ENCODE peak calls at places on chromosomes 2 and 18, in eight cellular contexts. P is upper lobe of right lung, G is AG10803, N is OCI-LY7, F is neural progenitor cell, H is WTC11, Y is fibroblast of lung, T is mucosa of descending colon. V is an unnamed sample.

GRCh38 chr18:45879681-45880655 is 54.5 kb downstream of the SIGLEC15 start:
- DNase-seq in N (peak; percentile 30), F (peak; percentile 86), P (peak; percentile 78), T (peak; percentile 74), G (peak; percentile 57), H (peak; percentile 83), Y (peak; percentile 45), V (peak; percentile 78)

GRCh38 chr2:183349046-183349445 is 224.8 kb downstream of the NUP35 start:
- DNase-seq in N (peak; percentile 40), F (peak; percentile 9), P (no peak), G (no peak), Y (no peak), T (no peak), H (no peak), V (no peak)

GRCh38 chr2:196702641-196703040 is 63.1 kb downstream of the CCDC150 start:
- DNase-seq in G (peak; percentile 28), P (no peak), Y (peak; percentile 92), T (no peak), H (no peak), F (no peak), N (no peak), V (no peak)

GRCh38 chr2:240573071-240573515 is 4.8 kb downstream of the RNPEPL1 start:
- DNase-seq in G (no peak), T (no peak), Y (no peak), N (no peak), F (no peak), P (peak; percentile 64), H (no peak), V (no peak)

GRCh38 chr18:46485675-46486200 is 171.3 kb downstream of the LOXHD1 start:
- DNase-seq in F (no peak), G (no peak), P (no peak), N (no peak), Y (no peak), T (no peak), H (no peak), V (no peak)

GRCh38 chr2:205283721-205284270 is 398.5 kb upstream of the NRP2 start:
- DNase-seq in H (no peak), F (no peak), T (no peak), N (no peak), G (no peak), Y (no peak), P (no peak), V (no peak)

GRCh38 chr2:178579006-178579405 is 98.7 kb downstream of the PLEKHA3 start:
- DNase-seq in N (no peak), P (no peak), G (peak; percentile 24), F (no peak), T (no peak), Y (peak; percentile 93), H (no peak), V (no peak)

GRCh38 chr2:53913721-53914120 is 54.0 kb upstream of the GPR75 start:
- DNase-seq in G (peak; percentile 52), F (no peak), N (peak; percentile 4), P (no peak), H (no peak), Y (peak; percentile 51), T (no peak), V (peak; percentile 56)

GRCh38 chr2:101972621-101973434 is 18.9 kb upstream of the IL1R2 start:
- DNase-seq in H (no peak), P (no peak), T (no peak), F (no peak), N (no peak), G (peak; percentile 95), Y (peak; percentile 69), V (no peak)

GRCh38 chr2:37653805-37654378 is 17.6 kb downstream of the CDC42EP3 start:
- DNase-seq in H (no peak), P (no peak), G (peak; percentile 43), T (peak; percentile 27), F (no peak), Y (no peak), N (peak; percentile 82), V (no peak)

GRCh38 chr2:171163261-171163660 is 2.6 kb upstream of the TLK1 start:
- DNase-seq in G (no peak), H (no peak), T (no peak), N (peak; percentile 52), F (no peak), Y (no peak), P (no peak), V (no peak)

GRCh38 chr2:69275490-69275889 is 111.5 kb downstream of the GFPT1 start:
- DNase-seq in F (no peak), H (no peak), T (no peak), G (no peak), Y (no peak), N (no peak), P (no peak), V (no peak)

GRCh38 chr2:182949572-182950189 is 83.2 kb upstream of the FRZB start:
- DNase-seq in N (no peak), T (no peak), H (no peak), G (no peak), F (no peak), Y (peak; percentile 28), P (no peak), V (no peak)

GRCh38 chr2:73980566-73980965 is 4.1 kb upstream of the TET3 start:
- DNase-seq in Y (no peak), G (no peak), N (no peak), H (no peak), P (no peak), F (no peak), T (peak; percentile 33), V (no peak)

GRCh38 chr18:25685088-25685487 is 333.1 kb upstream of the ZNF521 start:
- DNase-seq in P (no peak), Y (no peak), G (no peak), F (no peak), T (no peak), H (no peak), N (no peak), V (no peak)

GRCh38 chr2:239830718-239831271 is 194.3 kb downstream of the NDUFA10 start:
- DNase-seq in F (no peak), H (no peak), G (no peak), T (no peak), N (no peak), P (peak; percentile 55), Y (no peak), V (no peak)

GRCh38 chr2:134460583-134460998 is 206.7 kb downstream of the MGAT5 start:
- DNase-seq in N (peak; percentile 70), G (peak; percentile 55), F (peak; percentile 83), Y (peak; percentile 58), H (peak; percentile 82), P (peak; percentile 74), T (peak; percentile 51), V (peak; percentile 78)

GRCh38 chr2:17583166-17583565 is 42.7 kb downstream of the VSNL1 start:
- DNase-seq in T (no peak), N (no peak), P (no peak), F (no peak), G (peak; percentile 9), H (no peak), Y (peak; percentile 79), V (no peak)

GRCh38 chr2:220134756-220135534 is 507.5 kb downstream of the SLC4A3 start:
- DNase-seq in F (no peak), T (no peak), H (no peak), Y (peak; percentile 48), N (no peak), G (no peak), P (no peak), V (no peak)

GRCh38 chr2:98730053-98730850 is 680 bp downstream of the MGAT4A start:
- DNase-seq in G (no peak), Y (no peak), T (peak; percentile 74), P (peak; percentile 72), N (peak; percentile 74), F (peak; percentile 58), H (peak; percentile 28), V (peak; percentile 40)

GRCh38 chr18:477565-477964 is 22.9 kb downstream of the COLEC12 start:
- DNase-seq in H (peak; percentile 56), T (peak; percentile 24), Y (no peak), N (peak; percentile 45), F (no peak), P (no peak), G (no peak), V (peak; percentile 38)
- TF ChIP-seq CTCF in H (peak; percentile 31), T (no peak), Y (peak; percentile 3), N (peak; percentile 71), F (peak; percentile 37), P (peak; percentile 47), G (no peak), V (peak; percentile 44)

GRCh38 chr18:32139835-32140283 is 48.2 kb downstream of the RNF138 start:
- DNase-seq in P (no peak), F (no peak), N (no peak), G (no peak), T (no peak), Y (no peak), H (peak; percentile 36), V (no peak)
- TF ChIP-seq CTCF in P (no peak), F (no peak), N (no peak), G (no peak), T (no peak), Y (no peak), H (no peak), V (no peak)

GRCh38 chr2:31260870-31261269 is 26.9 kb downstream of the EHD3 start:
- DNase-seq in N (no peak), G (no peak), H (no peak), T (no peak), P (no peak), Y (no peak), F (no peak), V (no peak)

GRCh38 chr2:31266804-31267203 is 32.9 kb downstream of the EHD3 start:
- DNase-seq in G (no peak), H (no peak), Y (no peak), F (no peak), P (no peak), N (no peak), T (no peak), V (no peak)

GRCh38 chr2:31265234-31265633 is 31.3 kb downstream of the EHD3 start:
- DNase-seq in G (no peak), F (no peak), P (no peak), Y (no peak), N (no peak), H (no peak), T (no peak), V (no peak)

GRCh38 chr2:31267437-31268120 is 33.6 kb downstream of the EHD3 start:
- DNase-seq in N (no peak), P (no peak), F (no peak), H (no peak), G (no peak), T (no peak), Y (no peak), V (no peak)

DNA sequence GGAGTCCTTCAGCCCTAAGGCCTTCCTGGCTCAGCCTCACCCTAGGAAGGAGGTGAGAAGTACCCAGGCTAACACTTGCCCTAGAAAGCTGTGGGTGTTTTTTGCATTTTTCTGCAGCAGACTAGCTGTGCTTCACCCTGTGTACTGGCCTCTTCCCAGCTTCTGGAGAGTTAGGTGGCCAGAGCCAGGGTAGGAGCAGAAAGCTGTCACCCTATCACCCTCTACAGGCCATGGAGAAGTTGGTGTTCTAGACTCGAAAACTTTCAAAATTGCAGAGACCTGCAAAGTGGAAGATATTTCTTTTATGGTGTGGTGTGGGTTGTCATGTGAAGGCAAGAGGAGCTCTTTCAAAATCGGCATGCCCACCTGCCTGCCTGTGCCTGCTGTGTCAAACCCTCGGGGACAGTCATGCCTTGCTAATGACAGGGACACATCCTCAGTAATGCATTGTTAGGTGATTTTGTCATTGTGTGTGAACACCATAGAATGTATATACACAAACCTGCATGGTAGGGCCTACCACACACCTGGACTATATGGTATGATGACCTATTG is 29.8 kb downstream of the EHD3 start:
- DNase-seq in Y (no peak), T (no peak), G (no peak), N (peak; percentile 42), H (no peak), F (no peak), P (no peak), V (no peak)
- TF ChIP-seq CTCF in Y (no peak), T (no peak), G (peak; percentile 10), N (peak; percentile 77), H (no peak), F (no peak), P (no peak), V (peak; percentile 25)

GRCh38 chr2:20617892-20618467 is 32.9 kb downstream of the HS1BP3 start:
- DNase-seq in H (no peak), F (peak; percentile 25), P (peak; percentile 96), Y (peak; percentile 97), N (no peak), T (peak; percentile 89), G (peak; percentile 99), V (no peak)
- TF ChIP-seq CTCF in H (no peak), F (no peak), P (peak; percentile 64), Y (peak; percentile 68), N (no peak), T (peak; percentile 23), G (peak; percentile 61), V (no peak)

V was measured in GM13977.